ENCODE peak calls at places on chromosomes 1 and 21, in eight cellular contexts. O is GM23248, V is osteoblast, I is WERI-Rb-1, A is iPS DF 6.9, D is A549, M is endodermal cell, Z is IMR-90. E is an unnamed sample.
A peak's percentile ranks its signal among the peaks of the same experiment; 100 is the strongest.

GRCh38 chr21:43283136-43283924 is 114.5 kb downstream of the CRYAA start:
- DNase-seq in O (peak; percentile 11), V (peak; percentile 22), I (no peak), A (no peak), D (no peak), M (no peak), Z (no peak), E (no peak)

GRCh38 chr1:229342902-229343587 is at the start of gene CCSAP:
- DNase-seq in O (peak; percentile 84), V (peak; percentile 93), I (peak; percentile 12), A (no peak), D (peak; percentile 44), M (peak; percentile 75), Z (peak; percentile 38), E (peak; percentile 17)

GRCh38 chr1:201594575-201595245 is 55.8 kb downstream of the NAV1 start:
- DNase-seq in O (peak; percentile 55), V (no peak), I (no peak), A (no peak), D (no peak), M (peak; percentile 94), Z (peak; percentile 38), E (peak; percentile 64)

GRCh38 chr1:36366091-36366661 is 19.5 kb downstream of the STK40 start:
- DNase-seq in O (peak; percentile 33), V (peak; percentile 81), I (peak; percentile 77), A (no peak), D (no peak), M (peak; percentile 67), Z (peak; percentile 75), E (no peak)

GRCh38 chr1:159815926-159816325 is 10.7 kb upstream of the SLAMF8 start:
- DNase-seq in O (no peak), V (no peak), I (no peak), A (no peak), D (no peak), M (no peak), Z (no peak), E (no peak)

GRCh38 chr1:12249181-12249580 is 19.4 kb downstream of the VPS13D start:
- DNase-seq in O (peak; percentile 71), V (peak; percentile 82), I (no peak), A (no peak), D (no peak), M (no peak), Z (peak; percentile 58), E (no peak)

GRCh38 chr1:114505148-114505561 is 5.8 kb downstream of the TRIM33 start:
- DNase-seq in O (no peak), V (no peak), I (no peak), A (no peak), D (no peak), M (no peak), Z (no peak), E (no peak)

GRCh38 chr1:13967707-13968106 is 267.7 kb downstream of the PRDM2 start:
- DNase-seq in O (no peak), V (no peak), I (no peak), A (no peak), D (no peak), M (no peak), Z (no peak), E (no peak)

GRCh38 chr1:109761227-109762038 is 2.3 kb downstream of the EPS8L3 start:
- DNase-seq in O (no peak), V (peak; percentile 52), I (peak; percentile 86), A (no peak), D (no peak), M (no peak), Z (no peak), E (no peak)

GRCh38 chr21:45550552-45551210 is 8.4 kb upstream of the SLC19A1 start:
- DNase-seq in O (no peak), V (peak; percentile 83), I (no peak), A (no peak), D (no peak), M (peak; percentile 52), Z (no peak), E (no peak)

GRCh38 chr1:170698711-170699275 is 34.9 kb downstream of the PRRX1 start:
- DNase-seq in O (peak; percentile 87), V (peak; percentile 76), I (no peak), A (no peak), D (no peak), M (no peak), Z (peak; percentile 57), E (no peak)

GRCh38 chr1:112637257-112638108 is 17.9 kb downstream of the CAPZA1 start:
- DNase-seq in O (peak; percentile 67), V (no peak), I (no peak), A (no peak), D (peak; percentile 40), M (no peak), Z (peak; percentile 37), E (no peak)

GRCh38 chr1:30310966-30311742 is 412.2 kb downstream of the MATN1 start:
- DNase-seq in O (no peak), V (no peak), I (no peak), A (no peak), D (no peak), M (no peak), Z (no peak), E (no peak)

GRCh38 chr21:39647476-39647875 is 34.7 kb downstream of the B3GALT5 start:
- DNase-seq in O (no peak), V (peak; percentile 57), I (no peak), A (no peak), D (no peak), M (peak; percentile 41), Z (peak; percentile 63), E (no peak)

GRCh38 chr21:39645331-39645730 is 32.6 kb downstream of the B3GALT5 start:
- DNase-seq in O (no peak), V (peak; percentile 46), I (no peak), A (no peak), D (no peak), M (peak; percentile 35), Z (no peak), E (no peak)

GRCh38 chr21:39640754-39641153 is 28.0 kb downstream of the B3GALT5 start:
- DNase-seq in O (no peak), V (no peak), I (no peak), A (no peak), D (no peak), M (no peak), Z (no peak), E (no peak)

GRCh38 chr21:39641827-39642450 is 29.2 kb downstream of the B3GALT5 start:
- DNase-seq in O (no peak), V (no peak), I (no peak), A (no peak), D (no peak), M (no peak), Z (no peak), E (no peak)

DNA sequence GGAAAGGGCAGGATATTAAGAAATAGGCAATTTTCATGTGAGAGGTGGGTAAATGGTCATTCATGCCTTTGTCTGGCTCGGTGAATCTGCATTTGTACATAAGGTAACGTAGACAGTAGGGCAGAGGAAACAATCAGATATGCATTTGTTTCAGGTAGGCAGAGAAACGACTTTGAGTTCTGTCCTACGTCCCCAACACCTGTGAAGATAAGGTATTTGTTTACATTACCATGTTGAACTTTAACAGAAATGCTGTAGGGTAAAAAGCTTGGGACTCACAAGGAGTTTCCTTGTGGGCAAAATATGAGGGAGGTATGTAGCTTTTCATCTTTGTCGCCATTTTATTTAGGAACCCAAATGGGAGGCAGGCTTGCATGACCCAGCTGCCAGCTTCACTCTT is 31.3 kb downstream of the B3GALT5 start:
- DNase-seq in O (no peak), V (peak; percentile 32), I (no peak), A (no peak), D (no peak), M (no peak), Z (no peak), E (no peak)
- H3K27ac ChIP-seq in O (no peak overlapping the region), V (no peak overlapping the region), I (no peak overlapping the region), A (no peak overlapping the region), D (no peak overlapping the region), M (no peak overlapping the region), Z (no peak overlapping the region), E (no peak overlapping the region)

GRCh38 chr1:236685205-236685916 is 938 bp upstream of the ACTN2 start:
- DNase-seq in O (no peak), V (no peak), I (no peak), A (no peak), D (no peak), M (no peak), Z (no peak), E (no peak)
- H3K27ac ChIP-seq in O (no peak overlapping the region), V (no peak overlapping the region), I (no peak overlapping the region), A (no peak overlapping the region), D (no peak overlapping the region), M (no peak overlapping the region), Z (no peak overlapping the region), E (no peak overlapping the region)

GRCh38 chr21:38911523-38912354 is 106.0 kb downstream of the ETS2 start:
- DNase-seq in O (no peak), V (peak; percentile 78), I (no peak), A (no peak), D (no peak), M (no peak), Z (no peak), E (no peak)

GRCh38 chr21:38909109-38909508 is 103.4 kb downstream of the ETS2 start:
- DNase-seq in O (no peak), V (no peak), I (no peak), A (no peak), D (no peak), M (no peak), Z (no peak), E (no peak)

GRCh38 chr21:38912355-38912619 is 106.6 kb downstream of the ETS2 start:
- DNase-seq in O (no peak), V (no peak), I (no peak), A (no peak), D (no peak), M (no peak), Z (peak; percentile 16), E (no peak)

GRCh38 chr21:38909929-38910328 is 104.2 kb downstream of the ETS2 start:
- DNase-seq in O (no peak), V (no peak), I (no peak), A (no peak), D (no peak), M (no peak), Z (no peak), E (no peak)

GRCh38 chr21:38910390-38911008 is 104.8 kb downstream of the ETS2 start:
- DNase-seq in O (no peak), V (no peak), I (no peak), A (no peak), D (peak; percentile 49), M (no peak), Z (no peak), E (peak; percentile 55)
- H3K27ac ChIP-seq in O (no peak overlapping the region), V (no peak overlapping the region), I (no peak overlapping the region), A (no peak overlapping the region), D (peak overlapping the region; percentile 75), M (no peak overlapping the region), Z (no peak overlapping the region), E (peak overlapping the region; percentile 88)

DNA sequence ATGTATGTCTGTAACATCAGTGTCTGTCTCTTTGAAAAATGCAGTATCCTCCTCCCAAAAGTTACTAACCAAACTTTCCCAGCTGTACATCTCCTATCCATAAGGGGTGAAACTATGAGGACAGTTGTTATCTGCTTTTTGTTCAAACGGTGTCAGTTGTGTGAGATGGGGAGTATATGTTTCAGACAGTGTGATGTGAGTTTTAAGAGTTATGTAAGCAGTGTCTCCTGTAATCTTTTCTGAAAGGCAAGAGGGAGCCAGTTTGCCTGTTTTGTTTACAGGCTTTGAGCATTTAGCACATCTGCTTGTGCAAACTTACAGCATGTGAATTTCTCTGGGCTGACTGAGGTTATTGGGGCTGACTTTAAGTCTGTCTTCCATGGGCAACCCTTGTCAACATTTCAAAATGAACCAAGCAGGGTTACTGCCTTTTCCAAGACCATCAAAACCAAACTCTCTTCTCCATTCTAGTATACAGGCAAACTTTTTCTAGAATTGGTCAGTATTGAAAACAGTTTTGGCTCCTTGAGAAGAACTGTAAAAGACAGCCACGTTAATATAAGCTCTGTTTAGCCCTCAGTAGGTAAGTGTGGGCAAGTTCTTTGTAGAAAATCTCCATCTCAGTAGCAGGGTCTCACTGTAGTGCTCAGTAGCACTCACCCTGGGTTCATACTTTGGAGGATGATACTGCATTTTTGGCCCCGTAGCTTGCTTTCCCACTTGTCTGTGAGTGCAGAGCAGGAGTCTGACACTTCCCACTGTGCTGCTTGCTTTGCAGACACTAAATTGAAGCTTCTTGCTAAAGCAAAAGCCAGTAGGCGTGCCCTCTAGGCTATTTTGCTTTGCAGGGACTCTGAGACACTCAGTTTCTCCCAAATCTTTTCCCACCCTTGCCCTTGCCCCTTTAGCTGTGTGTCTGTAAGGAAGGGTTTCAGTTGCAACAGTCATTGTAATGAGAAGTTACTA is 34.5 kb upstream of the CACYBP start:
- DNase-seq in O (no peak), V (no peak), I (no peak), A (no peak), D (no peak), M (peak; percentile 70), Z (peak; percentile 7), E (no peak)
- H3K27ac ChIP-seq in O (no peak overlapping the region), V (no peak overlapping the region), I (no peak overlapping the region), A (no peak overlapping the region), D (no peak overlapping the region), M (peak overlapping the region; percentile 8), Z (no peak overlapping the region), E (no peak overlapping the region)